ENCODE peak calls at places on chromosomes 13 and 19, in six cellular contexts. I is endodermal cell, Z is neuronal stem cell, X is H9, A is fibroblast of lung, R is colonic mucosa. L is an unnamed sample.

GRCh38 chr19:51224163-51224641 is 678 bp upstream of the CD33 start:
- DNase-seq in I (no peak), Z (no peak), X (no peak), A (no peak), R (no peak), L (no peak)

GRCh38 chr19:45638930-45639729 is at the start of gene EML2:
- DNase-seq in I (peak; percentile 95), Z (peak; percentile 81), X (peak; percentile 95), A (no peak), R (peak; percentile 78), L (peak; percentile 58)

GRCh38 chr19:29845576-29846176 is 33.9 kb downstream of the CCNE1 start:
- DNase-seq in I (peak; percentile 75), Z (no peak), X (peak; percentile 60), A (no peak), R (peak; percentile 67), L (peak; percentile 51)

GRCh38 chr13:30053904-30054303 is 203.5 kb upstream of the UBL3 start:
- DNase-seq in I (peak; percentile 73), Z (no peak), X (peak; percentile 82), A (no peak), R (no peak), L (no peak)

GRCh38 chr13:32370805-32371204 is 55.5 kb downstream of the BRCA2 start:
- DNase-seq in I (no peak), Z (no peak), X (no peak), A (no peak), R (no peak), L (peak; percentile 9)

GRCh38 chr19:54312436-54313362 is at the start of gene LILRA5:
- DNase-seq in I (no peak), Z (no peak), X (no peak), A (no peak), R (no peak), L (no peak)

GRCh38 chr13:32150794-32151193 is 119.2 kb downstream of the FRY start:
- DNase-seq in I (no peak), Z (no peak), X (no peak), A (peak; percentile 93), R (peak; percentile 40), L (peak; percentile 59)

GRCh38 chr13:21326155-21327030 is 132.7 kb downstream of the ZDHHC20 start:
- DNase-seq in I (peak; percentile 85), Z (peak; percentile 72), X (peak; percentile 87), A (peak; percentile 24), R (peak; percentile 41), L (peak; percentile 88)

GRCh38 chr13:27641711-27642502 is 20.2 kb downstream of the POLR1D start:
- DNase-seq in I (no peak), Z (no peak), X (no peak), A (no peak), R (no peak), L (no peak)

GRCh38 chr13:98827449-98827848 is 75.0 kb upstream of the SLC15A1 start:
- DNase-seq in I (peak; percentile 79), Z (no peak), X (peak; percentile 59), A (no peak), R (no peak), L (no peak)

GRCh38 chr19:54152878-54153524 is 6.5 kb downstream of the LENG1 start:
- DNase-seq in I (no peak), Z (no peak), X (no peak), A (no peak), R (no peak), L (no peak)

GRCh38 chr13:30107536-30108136 is 199.7 kb downstream of the KATNAL1 start:
- DNase-seq in I (no peak), Z (no peak), X (no peak), A (peak; percentile 16), R (no peak), L (peak; percentile 38)

GRCh38 chr19:44741841-44742352 is 6.6 kb upstream of the BCL3 start:
- DNase-seq in I (peak; percentile 72), Z (no peak), X (peak; percentile 59), A (peak; percentile 100), R (peak; percentile 99), L (peak; percentile 100)

GRCh38 chr13:110343241-110343865 is 36.3 kb downstream of the COL4A2 start:
- DNase-seq in I (no peak), Z (no peak), X (no peak), A (no peak), R (no peak), L (no peak)

GRCh38 chr13:113814435-113814821 is 49.4 kb downstream of the GAS6 start:
- DNase-seq in I (no peak), Z (no peak), X (no peak), A (no peak), R (no peak), L (peak; percentile 54)

GRCh38 chr13:106859505-106859904 is 291.6 kb upstream of the ARGLU1 start:
- DNase-seq in I (peak; percentile 66), Z (no peak), X (peak; percentile 41), A (no peak), R (no peak), L (no peak)

GRCh38 chr19:27858981-27859581 is 1353.9 kb downstream of the UQCRFS1 start:
- DNase-seq in I (no peak), Z (no peak), X (no peak), A (no peak), R (no peak), L (no peak)
- H3K9me3 ChIP-seq in I (peaks cover 6% of the 10 kb centered on the region), Z (peaks cover 25% of the 10 kb centered on the region), X (peaks cover 36% of the 10 kb centered on the region), A (no peaks in the 10 kb centered on the region), R (no peaks in the 10 kb centered on the region), L (peaks cover 27% of the 10 kb centered on the region)

GRCh38 chr19:6232567-6232966 is 47.2 kb downstream of the MLLT1 start:
- DNase-seq in I (no peak), Z (no peak), X (no peak), A (peak; percentile 67), R (no peak), L (peak; percentile 80)

GRCh38 chr19:6235031-6235951 is 44.5 kb downstream of the MLLT1 start:
- DNase-seq in I (no peak), Z (no peak), X (no peak), A (no peak), R (no peak), L (no peak)

GRCh38 chr19:6233827-6234511 is 45.8 kb downstream of the MLLT1 start:
- DNase-seq in I (no peak), Z (no peak), X (no peak), A (no peak), R (no peak), L (no peak)

GRCh38 chr19:6233051-6233826 is 46.5 kb downstream of the MLLT1 start:
- DNase-seq in I (no peak), Z (no peak), X (no peak), A (peak; percentile 27), R (no peak), L (peak; percentile 20)

DNA sequence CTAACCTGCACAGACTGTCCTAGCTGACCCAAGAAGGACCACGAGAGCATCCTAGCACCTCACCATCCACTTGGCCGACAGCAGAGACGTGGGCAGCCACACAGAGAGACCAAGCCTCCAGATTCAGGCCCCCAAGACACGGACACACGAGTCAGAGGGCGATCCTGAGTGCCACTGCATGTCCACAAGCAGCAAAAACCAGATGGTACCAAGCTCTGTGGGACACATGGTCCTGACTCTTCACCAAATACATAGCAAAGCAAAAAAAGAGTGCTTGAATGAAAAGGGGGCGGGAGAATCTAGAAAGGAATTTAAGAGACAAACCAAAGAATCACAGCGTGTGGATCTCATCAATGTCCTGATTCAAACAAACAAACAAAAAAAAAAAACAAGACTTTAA is 45.2 kb downstream of the MLLT1 start:
- DNase-seq in I (no peak), Z (no peak), X (no peak), A (no peak), R (no peak), L (no peak)
- H3K4me1 ChIP-seq in I (peaks cover 5% of the 10 kb centered on the region), Z (peaks cover 19% of the 10 kb centered on the region), X (no peaks in the 10 kb centered on the region), A (peaks cover 38% of the 10 kb centered on the region), R (no peaks in the 10 kb centered on the region), L (peaks cover 49% of the 10 kb centered on the region)

GRCh38 chr19:8324186-8325050 is 3.1 kb downstream of the RPS28 start:
- DNase-seq in I (peak; percentile 79), Z (no peak), X (peak; percentile 60), A (no peak), R (no peak), L (no peak)
- H3K9ac ChIP-seq in I (no peak overlapping the region), Z (peak overlapping the region; percentile 57), X (no peak overlapping the region), A (no peak overlapping the region), R (no peak overlapping the region), L (no peak overlapping the region)

DNA sequence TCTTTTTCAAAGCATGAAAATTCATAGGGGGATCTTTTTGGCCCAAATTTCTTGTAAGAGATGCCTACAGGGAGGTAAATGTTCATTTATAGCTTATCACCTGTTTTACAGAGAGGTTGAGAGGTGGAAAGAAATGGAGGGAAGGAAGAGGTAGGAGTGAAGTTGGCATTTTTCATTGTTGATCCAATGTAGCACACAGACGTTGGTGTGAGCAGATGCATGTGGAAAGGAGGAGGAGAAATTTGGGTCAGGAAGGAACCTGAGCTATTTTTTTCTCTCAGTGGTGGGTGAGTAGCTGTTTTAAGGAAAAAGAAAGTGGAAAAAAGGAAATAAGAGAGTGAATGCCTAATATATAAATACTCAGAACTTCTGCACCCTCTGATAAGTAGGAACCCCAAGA is 9.9 kb upstream of the SMIM17 start:
- DNase-seq in I (no peak), Z (no peak), X (no peak), A (no peak), R (no peak), L (no peak)
- H3K9me3 ChIP-seq in I (peaks cover 65% of the 10 kb centered on the region), Z (peaks cover 32% of the 10 kb centered on the region), X (peaks cover 39% of the 10 kb centered on the region), A (no peaks in the 10 kb centered on the region), R (no peaks in the 10 kb centered on the region), L (peaks cover 9% of the 10 kb centered on the region)

GRCh38 chr19:13027031-13027430 is 31.8 kb downstream of the NFIX start:
- DNase-seq in I (no peak), Z (no peak), X (no peak), A (no peak), R (no peak), L (no peak)
- H3K4me1 ChIP-seq in I (no peaks in the 10 kb centered on the region), Z (peaks cover 3% of the 10 kb centered on the region), X (no peaks in the 10 kb centered on the region), A (peaks cover 16% of the 10 kb centered on the region), R (peaks cover 6% of the 10 kb centered on the region), L (peaks cover 76% of the 10 kb centered on the region)

L was measured in adipocyte.